ENCODE peak calls at places on chromosome 7, in five cellular contexts. One of them, this sample, is unnamed.

GRCh38 chr7:27248911-27249723 is 6.5 kb downstream of the EVX1 start:
- DNase-seq in IMR-90: no peak
- DNase-seq in stimulated activated naive CD8-positive, alpha-beta T cell treated with anti-CD3 and anti-CD28 coated beads, Interleukin-15, Interleukin-2, amounts not matched to agents 100 U/mL and 50 U/mL, for 24 hours: no peak
- DNase-seq in hepatic stellate cell: no peak
- DNase-seq in T-helper 9 cell: no peak
- DNase-seq in this sample: no peak

GRCh38 chr7:82559203-82559805 is 115.7 kb upstream of the CACNA2D1 start:
- DNase-seq in IMR-90: no peak
- DNase-seq in stimulated activated naive CD8-positive, alpha-beta T cell treated with anti-CD3 and anti-CD28 coated beads, Interleukin-15, Interleukin-2, amounts not matched to agents 100 U/mL and 50 U/mL, for 24 hours: no peak
- DNase-seq in hepatic stellate cell: no peak
- DNase-seq in T-helper 9 cell: no peak
- DNase-seq in this sample: peak

GRCh38 chr7:110373514-110374258 is 717.2 kb upstream of the LRRN3 start:
- DNase-seq in IMR-90: peak
- DNase-seq in stimulated activated naive CD8-positive, alpha-beta T cell treated with anti-CD3 and anti-CD28 coated beads, Interleukin-15, Interleukin-2, amounts not matched to agents 100 U/mL and 50 U/mL, for 24 hours: no peak
- DNase-seq in hepatic stellate cell: no peak
- DNase-seq in T-helper 9 cell: no peak
- DNase-seq in this sample: no peak

GRCh38 chr7:13077466-13077865 is 390.0 kb downstream of the ARL4A start:
- DNase-seq in IMR-90: peak
- DNase-seq in stimulated activated naive CD8-positive, alpha-beta T cell treated with anti-CD3 and anti-CD28 coated beads, Interleukin-15, Interleukin-2, amounts not matched to agents 100 U/mL and 50 U/mL, for 24 hours: no peak
- DNase-seq in hepatic stellate cell: no peak
- DNase-seq in T-helper 9 cell: no peak
- DNase-seq in this sample: no peak

GRCh38 chr7:107680478-107680877 is 19.9 kb downstream of the SLC26A4 start:
- DNase-seq in IMR-90: no peak
- DNase-seq in stimulated activated naive CD8-positive, alpha-beta T cell treated with anti-CD3 and anti-CD28 coated beads, Interleukin-15, Interleukin-2, amounts not matched to agents 100 U/mL and 50 U/mL, for 24 hours: no peak
- DNase-seq in hepatic stellate cell: no peak
- DNase-seq in T-helper 9 cell: no peak
- DNase-seq in this sample: no peak

GRCh38 chr7:112789453-112789823 is 755 bp downstream of the TMEM168 start:
- DNase-seq in IMR-90: no peak
- DNase-seq in stimulated activated naive CD8-positive, alpha-beta T cell treated with anti-CD3 and anti-CD28 coated beads, Interleukin-15, Interleukin-2, amounts not matched to agents 100 U/mL and 50 U/mL, for 24 hours: no peak
- DNase-seq in hepatic stellate cell: peak
- DNase-seq in T-helper 9 cell: no peak
- DNase-seq in this sample: no peak

GRCh38 chr7:3911685-3912084 is 610.6 kb downstream of the SDK1 start:
- DNase-seq in IMR-90: peak
- DNase-seq in stimulated activated naive CD8-positive, alpha-beta T cell treated with anti-CD3 and anti-CD28 coated beads, Interleukin-15, Interleukin-2, amounts not matched to agents 100 U/mL and 50 U/mL, for 24 hours: no peak
- DNase-seq in hepatic stellate cell: no peak
- DNase-seq in T-helper 9 cell: no peak
- DNase-seq in this sample: no peak

GRCh38 chr7:142039231-142039630 is 43.6 kb downstream of the MGAM start:
- DNase-seq in IMR-90: no peak
- DNase-seq in stimulated activated naive CD8-positive, alpha-beta T cell treated with anti-CD3 and anti-CD28 coated beads, Interleukin-15, Interleukin-2, amounts not matched to agents 100 U/mL and 50 U/mL, for 24 hours: no peak
- DNase-seq in hepatic stellate cell: no peak
- DNase-seq in T-helper 9 cell: no peak
- DNase-seq in this sample: no peak

GRCh38 chr7:64878684-64879083 is 24.4 kb upstream of the ZNF273 start:
- DNase-seq in IMR-90: no peak
- DNase-seq in stimulated activated naive CD8-positive, alpha-beta T cell treated with anti-CD3 and anti-CD28 coated beads, Interleukin-15, Interleukin-2, amounts not matched to agents 100 U/mL and 50 U/mL, for 24 hours: no peak
- DNase-seq in hepatic stellate cell: peak
- DNase-seq in T-helper 9 cell: no peak
- DNase-seq in this sample: no peak

GRCh38 chr7:359776-360361 is 69.9 kb downstream of the FOXL3 start:
- DNase-seq in IMR-90: no peak
- DNase-seq in stimulated activated naive CD8-positive, alpha-beta T cell treated with anti-CD3 and anti-CD28 coated beads, Interleukin-15, Interleukin-2, amounts not matched to agents 100 U/mL and 50 U/mL, for 24 hours: peak
- DNase-seq in hepatic stellate cell: no peak
- DNase-seq in T-helper 9 cell: no peak
- DNase-seq in this sample: no peak

GRCh38 chr7:107785170-107785569 is 17.9 kb downstream of the SLC26A3 start:
- DNase-seq in IMR-90: no peak
- DNase-seq in stimulated activated naive CD8-positive, alpha-beta T cell treated with anti-CD3 and anti-CD28 coated beads, Interleukin-15, Interleukin-2, amounts not matched to agents 100 U/mL and 50 U/mL, for 24 hours: no peak
- DNase-seq in hepatic stellate cell: no peak
- DNase-seq in T-helper 9 cell: no peak
- DNase-seq in this sample: no peak

GRCh38 chr7:32536585-32536984 is 41.3 kb downstream of the AVL9 start:
- DNase-seq in IMR-90: peak
- DNase-seq in stimulated activated naive CD8-positive, alpha-beta T cell treated with anti-CD3 and anti-CD28 coated beads, Interleukin-15, Interleukin-2, amounts not matched to agents 100 U/mL and 50 U/mL, for 24 hours: no peak
- DNase-seq in hepatic stellate cell: peak
- DNase-seq in T-helper 9 cell: no peak
- DNase-seq in this sample: no peak

GRCh38 chr7:130425798-130426197 is 15.0 kb downstream of the CEP41 start:
- DNase-seq in IMR-90: no peak
- DNase-seq in stimulated activated naive CD8-positive, alpha-beta T cell treated with anti-CD3 and anti-CD28 coated beads, Interleukin-15, Interleukin-2, amounts not matched to agents 100 U/mL and 50 U/mL, for 24 hours: no peak
- DNase-seq in hepatic stellate cell: no peak
- DNase-seq in T-helper 9 cell: no peak
- DNase-seq in this sample: no peak

GRCh38 chr7:135300913-135301765 is 67.5 kb downstream of the STRA8 start:
- DNase-seq in IMR-90: peak
- DNase-seq in stimulated activated naive CD8-positive, alpha-beta T cell treated with anti-CD3 and anti-CD28 coated beads, Interleukin-15, Interleukin-2, amounts not matched to agents 100 U/mL and 50 U/mL, for 24 hours: no peak
- DNase-seq in hepatic stellate cell: no peak
- DNase-seq in T-helper 9 cell: no peak
- DNase-seq in this sample: no peak

GRCh38 chr7:78463039-78463438 is 664.5 kb downstream of the PHTF2 start:
- DNase-seq in IMR-90: no peak
- DNase-seq in stimulated activated naive CD8-positive, alpha-beta T cell treated with anti-CD3 and anti-CD28 coated beads, Interleukin-15, Interleukin-2, amounts not matched to agents 100 U/mL and 50 U/mL, for 24 hours: no peak
- DNase-seq in hepatic stellate cell: no peak
- DNase-seq in T-helper 9 cell: no peak
- DNase-seq in this sample: no peak

GRCh38 chr7:151242181-151243044 is 6.1 kb downstream of the SMARCD3 start:
- DNase-seq in IMR-90: no peak
- DNase-seq in stimulated activated naive CD8-positive, alpha-beta T cell treated with anti-CD3 and anti-CD28 coated beads, Interleukin-15, Interleukin-2, amounts not matched to agents 100 U/mL and 50 U/mL, for 24 hours: no peak
- DNase-seq in hepatic stellate cell: no peak
- DNase-seq in T-helper 9 cell: no peak
- DNase-seq in this sample: peak

GRCh38 chr7:46226860-46227259 is 305.8 kb upstream of the IGFBP3 start:
- DNase-seq in IMR-90: peak
- DNase-seq in stimulated activated naive CD8-positive, alpha-beta T cell treated with anti-CD3 and anti-CD28 coated beads, Interleukin-15, Interleukin-2, amounts not matched to agents 100 U/mL and 50 U/mL, for 24 hours: no peak
- DNase-seq in hepatic stellate cell: no peak
- DNase-seq in T-helper 9 cell: no peak
- DNase-seq in this sample: no peak

GRCh38 chr7:47327698-47328391 is 254.1 kb downstream of the TNS3 start:
- DNase-seq in IMR-90: peak
- DNase-seq in stimulated activated naive CD8-positive, alpha-beta T cell treated with anti-CD3 and anti-CD28 coated beads, Interleukin-15, Interleukin-2, amounts not matched to agents 100 U/mL and 50 U/mL, for 24 hours: no peak
- DNase-seq in hepatic stellate cell: peak
- DNase-seq in T-helper 9 cell: no peak
- DNase-seq in this sample: peak

GRCh38 chr7:22821702-22822485 is 755 bp downstream of the TOMM7 start:
- DNase-seq in IMR-90: no peak
- DNase-seq in stimulated activated naive CD8-positive, alpha-beta T cell treated with anti-CD3 and anti-CD28 coated beads, Interleukin-15, Interleukin-2, amounts not matched to agents 100 U/mL and 50 U/mL, for 24 hours: peak
- DNase-seq in hepatic stellate cell: no peak
- DNase-seq in T-helper 9 cell: no peak
- DNase-seq in this sample: no peak

GRCh38 chr7:77993823-77994222 is 195.2 kb downstream of the PHTF2 start:
- DNase-seq in IMR-90: no peak
- DNase-seq in stimulated activated naive CD8-positive, alpha-beta T cell treated with anti-CD3 and anti-CD28 coated beads, Interleukin-15, Interleukin-2, amounts not matched to agents 100 U/mL and 50 U/mL, for 24 hours: no peak
- DNase-seq in hepatic stellate cell: no peak
- DNase-seq in T-helper 9 cell: no peak
- DNase-seq in this sample: no peak

GRCh38 chr7:84058311-84059076 is 136.1 kb downstream of the SEMA3A start:
- DNase-seq in IMR-90: peak
- DNase-seq in stimulated activated naive CD8-positive, alpha-beta T cell treated with anti-CD3 and anti-CD28 coated beads, Interleukin-15, Interleukin-2, amounts not matched to agents 100 U/mL and 50 U/mL, for 24 hours: no peak
- DNase-seq in hepatic stellate cell: peak
- DNase-seq in T-helper 9 cell: no peak
- DNase-seq in this sample: no peak

GRCh38 chr7:135291809-135292253 is 58.2 kb downstream of the STRA8 start:
- DNase-seq in IMR-90: peak
- DNase-seq in stimulated activated naive CD8-positive, alpha-beta T cell treated with anti-CD3 and anti-CD28 coated beads, Interleukin-15, Interleukin-2, amounts not matched to agents 100 U/mL and 50 U/mL, for 24 hours: no peak
- DNase-seq in hepatic stellate cell: no peak
- DNase-seq in T-helper 9 cell: no peak
- DNase-seq in this sample: no peak

GRCh38 chr7:94620703-94621118 is 35.2 kb downstream of the SGCE start:
- DNase-seq in IMR-90: peak
- DNase-seq in stimulated activated naive CD8-positive, alpha-beta T cell treated with anti-CD3 and anti-CD28 coated beads, Interleukin-15, Interleukin-2, amounts not matched to agents 100 U/mL and 50 U/mL, for 24 hours: peak
- DNase-seq in hepatic stellate cell: peak
- DNase-seq in T-helper 9 cell: peak
- DNase-seq in this sample: peak

GRCh38 chr7:104934665-104935064 is 79.3 kb upstream of the KMT2E start:
- DNase-seq in IMR-90: no peak
- DNase-seq in stimulated activated naive CD8-positive, alpha-beta T cell treated with anti-CD3 and anti-CD28 coated beads, Interleukin-15, Interleukin-2, amounts not matched to agents 100 U/mL and 50 U/mL, for 24 hours: no peak
- DNase-seq in hepatic stellate cell: no peak
- DNase-seq in T-helper 9 cell: no peak
- DNase-seq in this sample: no peak

GRCh38 chr7:66522518-66522917 is 106.2 kb upstream of the KCTD7 start:
- DNase-seq in IMR-90: no peak
- DNase-seq in stimulated activated naive CD8-positive, alpha-beta T cell treated with anti-CD3 and anti-CD28 coated beads, Interleukin-15, Interleukin-2, amounts not matched to agents 100 U/mL and 50 U/mL, for 24 hours: no peak
- DNase-seq in hepatic stellate cell: no peak
- DNase-seq in T-helper 9 cell: no peak
- DNase-seq in this sample: peak

GRCh38 chr7:27247000-27247399 is 4.4 kb downstream of the EVX1 start:
- DNase-seq in IMR-90: no peak
- DNase-seq in stimulated activated naive CD8-positive, alpha-beta T cell treated with anti-CD3 and anti-CD28 coated beads, Interleukin-15, Interleukin-2, amounts not matched to agents 100 U/mL and 50 U/mL, for 24 hours: no peak
- DNase-seq in hepatic stellate cell: no peak
- DNase-seq in T-helper 9 cell: no peak
- DNase-seq in this sample: no peak

GRCh38 chr7:137628211-137628610 is 218.6 kb downstream of the DGKI start:
- DNase-seq in IMR-90: peak
- DNase-seq in stimulated activated naive CD8-positive, alpha-beta T cell treated with anti-CD3 and anti-CD28 coated beads, Interleukin-15, Interleukin-2, amounts not matched to agents 100 U/mL and 50 U/mL, for 24 hours: no peak
- DNase-seq in hepatic stellate cell: no peak
- DNase-seq in T-helper 9 cell: no peak
- DNase-seq in this sample: no peak

GRCh38 chr7:41855798-41856197 is 152.9 kb upstream of the INHBA start:
- DNase-seq in IMR-90: peak
- DNase-seq in stimulated activated naive CD8-positive, alpha-beta T cell treated with anti-CD3 and anti-CD28 coated beads, Interleukin-15, Interleukin-2, amounts not matched to agents 100 U/mL and 50 U/mL, for 24 hours: no peak
- DNase-seq in hepatic stellate cell: no peak
- DNase-seq in T-helper 9 cell: no peak
- DNase-seq in this sample: no peak

GRCh38 chr7:24714676-24715010 is 42.6 kb downstream of the GSDME start:
- DNase-seq in IMR-90: no peak
- DNase-seq in stimulated activated naive CD8-positive, alpha-beta T cell treated with anti-CD3 and anti-CD28 coated beads, Interleukin-15, Interleukin-2, amounts not matched to agents 100 U/mL and 50 U/mL, for 24 hours: no peak
- DNase-seq in hepatic stellate cell: no peak
- DNase-seq in T-helper 9 cell: no peak
- DNase-seq in this sample: peak

GRCh38 chr7:110283056-110283455 is 807.9 kb upstream of the LRRN3 start:
- DNase-seq in IMR-90: no peak
- DNase-seq in stimulated activated naive CD8-positive, alpha-beta T cell treated with anti-CD3 and anti-CD28 coated beads, Interleukin-15, Interleukin-2, amounts not matched to agents 100 U/mL and 50 U/mL, for 24 hours: no peak
- DNase-seq in hepatic stellate cell: no peak
- DNase-seq in T-helper 9 cell: no peak
- DNase-seq in this sample: no peak

GRCh38 chr7:140506788-140507464 is 27.6 kb upstream of the MKRN1 start:
- DNase-seq in IMR-90: peak
- DNase-seq in stimulated activated naive CD8-positive, alpha-beta T cell treated with anti-CD3 and anti-CD28 coated beads, Interleukin-15, Interleukin-2, amounts not matched to agents 100 U/mL and 50 U/mL, for 24 hours: no peak
- DNase-seq in hepatic stellate cell: peak
- DNase-seq in T-helper 9 cell: no peak
- DNase-seq in this sample: peak

GRCh38 chr7:100465702-100466311 is 1.7 kb upstream of the SPACDR start:
- DNase-seq in IMR-90: peak
- DNase-seq in stimulated activated naive CD8-positive, alpha-beta T cell treated with anti-CD3 and anti-CD28 coated beads, Interleukin-15, Interleukin-2, amounts not matched to agents 100 U/mL and 50 U/mL, for 24 hours: no peak
- DNase-seq in hepatic stellate cell: peak
- DNase-seq in T-helper 9 cell: no peak
- DNase-seq in this sample: peak

GRCh38 chr7:149686001-149686400 is 87.4 kb downstream of the ZNF467 start:
- DNase-seq in IMR-90: peak
- DNase-seq in stimulated activated naive CD8-positive, alpha-beta T cell treated with anti-CD3 and anti-CD28 coated beads, Interleukin-15, Interleukin-2, amounts not matched to agents 100 U/mL and 50 U/mL, for 24 hours: no peak
- DNase-seq in hepatic stellate cell: peak
- DNase-seq in T-helper 9 cell: no peak
- DNase-seq in this sample: no peak

GRCh38 chr7:129947001-129947400 is 5.8 kb downstream of the UBE2H start:
- DNase-seq in IMR-90: no peak
- DNase-seq in stimulated activated naive CD8-positive, alpha-beta T cell treated with anti-CD3 and anti-CD28 coated beads, Interleukin-15, Interleukin-2, amounts not matched to agents 100 U/mL and 50 U/mL, for 24 hours: no peak
- DNase-seq in hepatic stellate cell: no peak
- DNase-seq in T-helper 9 cell: no peak
- DNase-seq in this sample: no peak

GRCh38 chr7:135206887-135207738 is 4.2 kb downstream of the WDR91 start:
- DNase-seq in IMR-90: no peak
- DNase-seq in stimulated activated naive CD8-positive, alpha-beta T cell treated with anti-CD3 and anti-CD28 coated beads, Interleukin-15, Interleukin-2, amounts not matched to agents 100 U/mL and 50 U/mL, for 24 hours: no peak
- DNase-seq in hepatic stellate cell: no peak
- DNase-seq in T-helper 9 cell: no peak
- DNase-seq in this sample: no peak

GRCh38 chr7:116521046-116521664 is 3.7 kb upstream of the CAV1 start:
- DNase-seq in IMR-90: peak
- DNase-seq in stimulated activated naive CD8-positive, alpha-beta T cell treated with anti-CD3 and anti-CD28 coated beads, Interleukin-15, Interleukin-2, amounts not matched to agents 100 U/mL and 50 U/mL, for 24 hours: no peak
- DNase-seq in hepatic stellate cell: no peak
- DNase-seq in T-helper 9 cell: no peak
- DNase-seq in this sample: no peak

GRCh38 chr7:128203047-128203491 is 38.0 kb upstream of the LEP start:
- DNase-seq in IMR-90: no peak
- DNase-seq in stimulated activated naive CD8-positive, alpha-beta T cell treated with anti-CD3 and anti-CD28 coated beads, Interleukin-15, Interleukin-2, amounts not matched to agents 100 U/mL and 50 U/mL, for 24 hours: no peak
- DNase-seq in hepatic stellate cell: no peak
- DNase-seq in T-helper 9 cell: no peak
- DNase-seq in this sample: peak

GRCh38 chr7:2191026-2191425 is 41.7 kb downstream of the MAD1L1 start:
- DNase-seq in IMR-90: no peak
- DNase-seq in stimulated activated naive CD8-positive, alpha-beta T cell treated with anti-CD3 and anti-CD28 coated beads, Interleukin-15, Interleukin-2, amounts not matched to agents 100 U/mL and 50 U/mL, for 24 hours: no peak
- DNase-seq in hepatic stellate cell: no peak
- DNase-seq in T-helper 9 cell: no peak
- DNase-seq in this sample: no peak

GRCh38 chr7:135247746-135248471 is 14.3 kb downstream of the STRA8 start:
- DNase-seq in IMR-90: no peak
- DNase-seq in stimulated activated naive CD8-positive, alpha-beta T cell treated with anti-CD3 and anti-CD28 coated beads, Interleukin-15, Interleukin-2, amounts not matched to agents 100 U/mL and 50 U/mL, for 24 hours: no peak
- DNase-seq in hepatic stellate cell: no peak
- DNase-seq in T-helper 9 cell: no peak
- DNase-seq in this sample: no peak

GRCh38 chr7:6614941-6615737 is at the start of gene ZNF853:
- DNase-seq in IMR-90: no peak
- DNase-seq in stimulated activated naive CD8-positive, alpha-beta T cell treated with anti-CD3 and anti-CD28 coated beads, Interleukin-15, Interleukin-2, amounts not matched to agents 100 U/mL and 50 U/mL, for 24 hours: no peak
- DNase-seq in hepatic stellate cell: no peak
- DNase-seq in T-helper 9 cell: no peak
- DNase-seq in this sample: peak

This sample was measured in H7.